ENCODE peak calls at places on chromosomes 11 and 22, in seven cellular contexts. One of them, this sample, is unnamed.

GRCh38 chr22:50192056-50192824 is 6.5 kb downstream of the TRABD start:
- DNase-seq in A549: no peak
- DNase-seq in GM12878: no peak
- DNase-seq in kidney: peak; percentile 76
- DNase-seq in CD8-positive, alpha-beta T cell: no peak
- DNase-seq in ovary: no peak
- DNase-seq in pancreas: peak; percentile 66
- DNase-seq in this sample: peak; percentile 10

GRCh38 chr22:24938741-24939341 is 7.7 kb downstream of the LHFPL7 start:
- DNase-seq in ovary: no peak
- DNase-seq in CD8-positive, alpha-beta T cell: peak; percentile 7
- DNase-seq in GM12878: no peak
- DNase-seq in pancreas: peak; percentile 50
- DNase-seq in kidney: no peak
- DNase-seq in A549: peak; percentile 40
- DNase-seq in this sample: no peak

GRCh38 chr11:129316781-129317180 is 58.9 kb upstream of the BARX2 start:
- DNase-seq in GM12878: no peak
- DNase-seq in CD8-positive, alpha-beta T cell: no peak
- DNase-seq in pancreas: no peak
- DNase-seq in ovary: no peak
- DNase-seq in A549: no peak
- DNase-seq in kidney: no peak
- DNase-seq in this sample: no peak

GRCh38 chr22:46069518-46070214 is 80.7 kb upstream of the PPARA start:
- DNase-seq in pancreas: peak; percentile 92
- DNase-seq in A549: no peak
- DNase-seq in ovary: peak; percentile 91
- DNase-seq in CD8-positive, alpha-beta T cell: no peak
- DNase-seq in GM12878: no peak
- DNase-seq in kidney: no peak
- DNase-seq in this sample: peak; percentile 91

GRCh38 chr22:32850157-32850556 is 48.7 kb downstream of the TIMP3 start:
- DNase-seq in pancreas: no peak
- DNase-seq in ovary: no peak
- DNase-seq in kidney: no peak
- DNase-seq in A549: no peak
- DNase-seq in CD8-positive, alpha-beta T cell: no peak
- DNase-seq in GM12878: no peak
- DNase-seq in this sample: no peak

GRCh38 chr22:16961477-16962186 is 46.4 kb downstream of the GAB4 start:
- DNase-seq in CD8-positive, alpha-beta T cell: no peak
- DNase-seq in kidney: peak; percentile 52
- DNase-seq in pancreas: no peak
- DNase-seq in ovary: no peak
- DNase-seq in GM12878: no peak
- DNase-seq in A549: no peak
- DNase-seq in this sample: no peak

GRCh38 chr11:114916406-114916805 is 238.1 kb downstream of the NXPE2 start:
- DNase-seq in ovary: no peak
- DNase-seq in kidney: no peak
- DNase-seq in CD8-positive, alpha-beta T cell: no peak
- DNase-seq in pancreas: no peak
- DNase-seq in A549: no peak
- DNase-seq in GM12878: no peak
- DNase-seq in this sample: no peak

GRCh38 chr11:17719940-17720795 is 797 bp downstream of the MYOD1 start:
- DNase-seq in ovary: no peak
- DNase-seq in CD8-positive, alpha-beta T cell: no peak
- DNase-seq in GM12878: no peak
- DNase-seq in pancreas: no peak
- DNase-seq in kidney: no peak
- DNase-seq in A549: no peak
- DNase-seq in this sample: peak; percentile 83

GRCh38 chr11:44539971-44540370 is 25.5 kb upstream of the CD82 start:
- DNase-seq in CD8-positive, alpha-beta T cell: no peak
- DNase-seq in GM12878: no peak
- DNase-seq in kidney: no peak
- DNase-seq in pancreas: no peak
- DNase-seq in ovary: no peak
- DNase-seq in A549: no peak
- DNase-seq in this sample: no peak

GRCh38 chr11:105265859-105266258 is 126.3 kb upstream of the CARD18 start:
- DNase-seq in GM12878: no peak
- DNase-seq in kidney: no peak
- DNase-seq in CD8-positive, alpha-beta T cell: no peak
- DNase-seq in A549: no peak
- DNase-seq in ovary: no peak
- DNase-seq in pancreas: no peak
- DNase-seq in this sample: no peak

GRCh38 chr11:33387586-33387985 is 130.4 kb downstream of the HIPK3 start:
- DNase-seq in ovary: no peak
- DNase-seq in kidney: no peak
- DNase-seq in CD8-positive, alpha-beta T cell: no peak
- DNase-seq in pancreas: no peak
- DNase-seq in A549: no peak
- DNase-seq in GM12878: peak; percentile 48
- DNase-seq in this sample: no peak

GRCh38 chr11:35313066-35313765 is 106.1 kb downstream of the SLC1A2 start:
- DNase-seq in pancreas: no peak
- DNase-seq in GM12878: peak; percentile 71
- DNase-seq in ovary: no peak
- DNase-seq in A549: no peak
- DNase-seq in CD8-positive, alpha-beta T cell: no peak
- DNase-seq in kidney: no peak
- DNase-seq in this sample: no peak

GRCh38 chr11:132088551-132088950 is 718.1 kb downstream of the NTM start:
- DNase-seq in GM12878: no peak
- DNase-seq in pancreas: no peak
- DNase-seq in A549: no peak
- DNase-seq in ovary: no peak
- DNase-seq in kidney: no peak
- DNase-seq in CD8-positive, alpha-beta T cell: no peak
- DNase-seq in this sample: no peak

GRCh38 chr11:18171377-18172000 is 1.1 kb upstream of the MRGPRX4 start:
- DNase-seq in GM12878: no peak
- DNase-seq in pancreas: no peak
- DNase-seq in ovary: no peak
- DNase-seq in kidney: no peak
- DNase-seq in CD8-positive, alpha-beta T cell: no peak
- DNase-seq in A549: peak; percentile 37
- DNase-seq in this sample: no peak

GRCh38 chr11:117523680-117524079 is 196.0 kb downstream of the CEP164 start:
- DNase-seq in ovary: no peak
- DNase-seq in kidney: no peak
- DNase-seq in CD8-positive, alpha-beta T cell: no peak
- DNase-seq in A549: no peak
- DNase-seq in GM12878: no peak
- DNase-seq in pancreas: no peak
- DNase-seq in this sample: no peak

GRCh38 chr11:124745270-124745834 is 5.6 kb downstream of the NRGN start:
- DNase-seq in GM12878: no peak
- DNase-seq in CD8-positive, alpha-beta T cell: no peak
- DNase-seq in A549: no peak
- DNase-seq in pancreas: no peak
- DNase-seq in kidney: peak; percentile 78
- DNase-seq in ovary: no peak
- DNase-seq in this sample: no peak

GRCh38 chr11:69674267-69674885 is 777 bp downstream of the LTO1 start:
- DNase-seq in CD8-positive, alpha-beta T cell: no peak
- DNase-seq in A549: no peak
- DNase-seq in GM12878: no peak
- DNase-seq in ovary: no peak
- DNase-seq in pancreas: no peak
- DNase-seq in kidney: no peak
- DNase-seq in this sample: peak; percentile 41

GRCh38 chr11:61513143-61513740 is 4.7 kb downstream of the LRRC10B start:
- DNase-seq in A549: no peak
- DNase-seq in pancreas: no peak
- DNase-seq in kidney: no peak
- DNase-seq in ovary: no peak
- DNase-seq in GM12878: no peak
- DNase-seq in CD8-positive, alpha-beta T cell: no peak
- DNase-seq in this sample: no peak

GRCh38 chr22:43860831-43861230 is 1.5 kb downstream of the SULT4A1 start:
- DNase-seq in GM12878: no peak
- DNase-seq in CD8-positive, alpha-beta T cell: no peak
- DNase-seq in ovary: no peak
- DNase-seq in kidney: peak; percentile 33
- DNase-seq in A549: no peak
- DNase-seq in pancreas: no peak
- DNase-seq in this sample: peak; percentile 10

GRCh38 chr11:46388619-46389449 is 2.7 kb downstream of the CHRM4 start:
- DNase-seq in GM12878: no peak
- DNase-seq in kidney: no peak
- DNase-seq in pancreas: peak; percentile 8
- DNase-seq in A549: no peak
- DNase-seq in ovary: no peak
- DNase-seq in CD8-positive, alpha-beta T cell: no peak
- DNase-seq in this sample: no peak

GRCh38 chr11:119195680-119196079 is 10.4 kb downstream of the NHERF4 start:
- DNase-seq in GM12878: no peak
- DNase-seq in A549: peak; percentile 50
- DNase-seq in pancreas: peak; percentile 34
- DNase-seq in ovary: no peak
- DNase-seq in CD8-positive, alpha-beta T cell: no peak
- DNase-seq in kidney: no peak
- DNase-seq in this sample: no peak

GRCh38 chr22:39298194-39298987 is 21.0 kb downstream of the RPL3 start:
- DNase-seq in ovary: no peak
- DNase-seq in A549: no peak
- DNase-seq in pancreas: no peak
- DNase-seq in kidney: no peak
- DNase-seq in CD8-positive, alpha-beta T cell: no peak
- DNase-seq in GM12878: no peak
- DNase-seq in this sample: no peak

GRCh38 chr11:109112748-109113378 is 309.1 kb upstream of the C11orf87 start:
- DNase-seq in pancreas: peak; percentile 12
- DNase-seq in kidney: no peak
- DNase-seq in ovary: no peak
- DNase-seq in GM12878: no peak
- DNase-seq in A549: no peak
- DNase-seq in CD8-positive, alpha-beta T cell: no peak
- DNase-seq in this sample: no peak

GRCh38 chr11:100830978-100831732 is 144.1 kb downstream of the ARHGAP42 start:
- DNase-seq in CD8-positive, alpha-beta T cell: no peak
- DNase-seq in kidney: no peak
- DNase-seq in pancreas: no peak
- DNase-seq in A549: no peak
- DNase-seq in ovary: peak; percentile 30
- DNase-seq in GM12878: no peak
- DNase-seq in this sample: no peak

GRCh38 chr11:100831929-100832480 is 144.9 kb downstream of the ARHGAP42 start:
- DNase-seq in pancreas: no peak
- DNase-seq in ovary: no peak
- DNase-seq in GM12878: no peak
- DNase-seq in A549: no peak
- DNase-seq in kidney: no peak
- DNase-seq in CD8-positive, alpha-beta T cell: no peak
- DNase-seq in this sample: peak; percentile 59

GRCh38 chr11:100825610-100826009 is 138.5 kb downstream of the ARHGAP42 start:
- DNase-seq in GM12878: no peak
- DNase-seq in A549: no peak
- DNase-seq in pancreas: no peak
- DNase-seq in CD8-positive, alpha-beta T cell: no peak
- DNase-seq in ovary: no peak
- DNase-seq in kidney: no peak
- DNase-seq in this sample: no peak

GRCh38 chr11:100830295-100830694 is 143.2 kb downstream of the ARHGAP42 start:
- DNase-seq in GM12878: no peak
- DNase-seq in ovary: no peak
- DNase-seq in A549: no peak
- DNase-seq in pancreas: no peak
- DNase-seq in kidney: peak; percentile 67
- DNase-seq in CD8-positive, alpha-beta T cell: no peak
- DNase-seq in this sample: peak; percentile 49

GRCh38 chr11:100827934-100828661 is 141.0 kb downstream of the ARHGAP42 start:
- DNase-seq in GM12878: peak; percentile 32
- DNase-seq in ovary: no peak
- DNase-seq in CD8-positive, alpha-beta T cell: no peak
- DNase-seq in A549: peak; percentile 18
- DNase-seq in pancreas: peak; percentile 14
- DNase-seq in kidney: no peak
- DNase-seq in this sample: no peak
- TF ChIP-seq CTCF in GM12878: peak; percentile 38
- TF ChIP-seq CTCF in ovary: no peak
- TF ChIP-seq CTCF in CD8-positive, alpha-beta T cell: no peak
- TF ChIP-seq CTCF in A549: peak; percentile 24
- TF ChIP-seq CTCF in pancreas: no peak
- TF ChIP-seq CTCF in kidney: peak; percentile 13
- TF ChIP-seq CTCF in this sample: no peak

GRCh38 chr22:26492220-26492619 is 8.5 kb downstream of the SRRD start:
- DNase-seq in A549: no peak
- DNase-seq in kidney: no peak
- DNase-seq in pancreas: no peak
- DNase-seq in CD8-positive, alpha-beta T cell: no peak
- DNase-seq in GM12878: no peak
- DNase-seq in ovary: no peak
- DNase-seq in this sample: no peak
- H3K4me1 ChIP-seq in A549: no peaks in the 10 kb centered on the region
- H3K4me1 ChIP-seq in kidney: no peaks in the 10 kb centered on the region
- H3K4me1 ChIP-seq in pancreas: peaks cover 7% of the 10 kb centered on the region
- H3K4me1 ChIP-seq in CD8-positive, alpha-beta T cell: no peaks in the 10 kb centered on the region
- H3K4me1 ChIP-seq in GM12878: no peaks in the 10 kb centered on the region
- H3K4me1 ChIP-seq in ovary: no peaks in the 10 kb centered on the region
- H3K4me1 ChIP-seq in this sample: no peaks in the 10 kb centered on the region

GRCh38 chr11:130323452-130324448 is 9.0 kb upstream of the ZBTB44 start:
- DNase-seq in GM12878: no peak
- DNase-seq in A549: no peak
- DNase-seq in ovary: no peak
- DNase-seq in kidney: no peak
- DNase-seq in CD8-positive, alpha-beta T cell: no peak
- DNase-seq in pancreas: no peak
- DNase-seq in this sample: no peak
- TF ChIP-seq CTCF in GM12878: no peak
- TF ChIP-seq CTCF in A549: no peak
- TF ChIP-seq CTCF in ovary: no peak
- TF ChIP-seq CTCF in kidney: no peak
- TF ChIP-seq CTCF in CD8-positive, alpha-beta T cell: no peak
- TF ChIP-seq CTCF in pancreas: no peak
- TF ChIP-seq CTCF in this sample: no peak

DNA sequence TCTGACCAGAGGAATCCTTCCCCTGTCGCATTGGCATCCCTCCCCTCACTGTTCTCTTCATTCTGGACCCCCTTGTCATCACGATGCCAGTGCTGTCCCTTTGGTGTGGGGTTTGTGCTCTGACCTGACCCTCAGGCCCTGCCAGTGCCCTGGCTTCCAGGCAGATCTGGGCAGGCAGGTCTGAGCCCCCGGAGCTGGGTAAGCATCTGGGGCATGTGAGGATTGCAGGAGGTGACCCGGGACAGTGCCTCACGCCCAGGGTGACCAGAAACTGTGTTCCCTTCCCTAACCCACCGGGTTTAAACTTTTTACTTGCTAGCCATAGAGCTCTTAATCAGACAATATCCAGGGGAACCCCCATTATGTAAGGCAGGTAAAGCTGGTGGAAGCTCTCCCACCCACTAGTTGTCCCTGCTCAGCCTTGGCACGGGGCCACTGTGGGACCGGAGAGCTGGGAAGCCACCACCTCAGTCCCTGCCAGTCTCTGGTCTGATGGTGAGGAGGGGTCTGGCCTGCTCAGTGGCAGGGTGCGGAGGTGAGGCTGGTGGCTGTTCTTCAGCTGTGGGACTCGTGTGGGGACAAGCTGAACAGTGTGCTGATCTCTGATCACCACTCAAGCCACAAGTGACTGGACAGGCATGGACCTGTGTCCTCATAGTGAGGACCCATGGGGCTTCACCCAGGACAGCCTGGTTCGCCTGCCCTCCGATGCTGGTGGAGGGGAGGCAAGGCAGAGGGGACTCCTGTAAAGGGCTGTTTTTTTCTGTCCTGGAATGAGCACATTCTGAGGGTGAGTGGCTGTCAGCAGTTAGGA is 38.0 kb downstream of the BCR start:
- DNase-seq in GM12878: no peak
- DNase-seq in A549: no peak
- DNase-seq in CD8-positive, alpha-beta T cell: no peak
- DNase-seq in kidney: peak; percentile 74
- DNase-seq in pancreas: no peak
- DNase-seq in ovary: no peak
- DNase-seq in this sample: no peak
- H3K4me1 ChIP-seq in GM12878: peaks cover 44% of the 10 kb centered on the region
- H3K4me1 ChIP-seq in A549: peaks cover 17% of the 10 kb centered on the region
- H3K4me1 ChIP-seq in CD8-positive, alpha-beta T cell: peaks cover 86% of the 10 kb centered on the region
- H3K4me1 ChIP-seq in kidney: peaks cover 58% of the 10 kb centered on the region
- H3K4me1 ChIP-seq in pancreas: peaks cover 11% of the 10 kb centered on the region
- H3K4me1 ChIP-seq in ovary: peaks cover 23% of the 10 kb centered on the region
- H3K4me1 ChIP-seq in this sample: peaks cover 27% of the 10 kb centered on the region

This sample was measured in psoas muscle.